ENCODE peak calls at places on chromosomes 13 and 19, in four cellular contexts. One of them, this sample, is unnamed.

GRCh38 chr19:13869324-13869723 is 7.6 kb upstream of the NANOS3 start:
- DNase-seq in IMR-90: no peak
- DNase-seq in neural progenitor cell: no peak
- DNase-seq in hepatocyte: no peak
- DNase-seq in this sample: no peak

GRCh38 chr13:29923554-29924481 is 73.4 kb upstream of the UBL3 start:
- DNase-seq in hepatocyte: peak
- DNase-seq in IMR-90: peak
- DNase-seq in neural progenitor cell: peak
- DNase-seq in this sample: peak

GRCh38 chr13:23549724-23550123 is 20.5 kb upstream of the TNFRSF19 start:
- DNase-seq in neural progenitor cell: no peak
- DNase-seq in hepatocyte: no peak
- DNase-seq in IMR-90: no peak
- DNase-seq in this sample: no peak

GRCh38 chr13:89113744-89114143 is 1442.6 kb downstream of the SLITRK5 start:
- DNase-seq in IMR-90: no peak
- DNase-seq in neural progenitor cell: peak
- DNase-seq in hepatocyte: no peak
- DNase-seq in this sample: no peak

GRCh38 chr13:76762731-76763130 is 123.5 kb downstream of the KCTD12 start:
- DNase-seq in IMR-90: no peak
- DNase-seq in hepatocyte: no peak
- DNase-seq in neural progenitor cell: no peak
- DNase-seq in this sample: no peak

GRCh38 chr19:21451187-21451586 is 54.2 kb upstream of the ZNF429 start:
- DNase-seq in hepatocyte: no peak
- DNase-seq in neural progenitor cell: no peak
- DNase-seq in IMR-90: no peak
- DNase-seq in this sample: no peak

GRCh38 chr13:102441085-102441484 is 39.2 kb upstream of the FGF14 start:
- DNase-seq in IMR-90: no peak
- DNase-seq in neural progenitor cell: no peak
- DNase-seq in hepatocyte: no peak
- DNase-seq in this sample: no peak

GRCh38 chr19:32852216-32852615 is 17.4 kb downstream of the SLC7A9 start:
- DNase-seq in neural progenitor cell: no peak
- DNase-seq in IMR-90: no peak
- DNase-seq in hepatocyte: no peak
- DNase-seq in this sample: no peak

GRCh38 chr13:99800004-99800403 is 171.6 kb downstream of the ZIC5 start:
- DNase-seq in IMR-90: no peak
- DNase-seq in neural progenitor cell: no peak
- DNase-seq in hepatocyte: no peak
- DNase-seq in this sample: no peak

GRCh38 chr19:661427-662196 is 1.4 kb downstream of the RNF126 start:
- DNase-seq in IMR-90: no peak
- DNase-seq in hepatocyte: peak
- DNase-seq in neural progenitor cell: no peak
- DNase-seq in this sample: no peak

GRCh38 chr19:55080121-55080914 is 4.6 kb downstream of the EPS8L1 start:
- DNase-seq in IMR-90: peak
- DNase-seq in hepatocyte: peak
- DNase-seq in neural progenitor cell: peak
- DNase-seq in this sample: peak
- H3K4me2 ChIP-seq in IMR-90: peak
- H3K4me2 ChIP-seq in hepatocyte: peak
- H3K4me2 ChIP-seq in neural progenitor cell: peak
- H3K4me2 ChIP-seq in this sample: peak

DNA sequence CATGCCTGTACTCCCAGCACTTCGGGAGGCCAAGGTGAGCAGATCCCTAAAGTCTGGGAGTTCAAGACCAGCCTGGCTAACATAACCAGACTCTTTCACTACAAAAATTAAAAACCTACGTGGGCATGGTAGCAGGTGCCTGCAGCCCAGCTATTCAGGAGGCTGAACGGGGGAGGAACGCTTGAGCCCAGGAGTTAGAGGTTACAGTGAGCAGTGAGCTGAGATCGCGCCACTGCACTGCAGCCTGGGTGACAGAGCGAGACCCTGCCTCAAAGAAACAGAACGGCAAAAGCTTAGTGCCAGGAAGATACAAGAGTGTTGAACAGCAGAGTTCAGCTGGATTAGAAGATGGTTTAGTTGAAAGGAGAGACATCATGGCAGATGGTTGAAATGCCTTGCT is 24.1 kb upstream of the RNF113B start:
- DNase-seq in hepatocyte: no peak
- DNase-seq in neural progenitor cell: no peak
- DNase-seq in IMR-90: no peak
- DNase-seq in this sample: no peak
- H3K4me3 ChIP-seq in hepatocyte: no peak
- H3K4me3 ChIP-seq in neural progenitor cell: no peak
- H3K4me3 ChIP-seq in IMR-90: no peak
- H3K4me3 ChIP-seq in this sample: no peak

DNA sequence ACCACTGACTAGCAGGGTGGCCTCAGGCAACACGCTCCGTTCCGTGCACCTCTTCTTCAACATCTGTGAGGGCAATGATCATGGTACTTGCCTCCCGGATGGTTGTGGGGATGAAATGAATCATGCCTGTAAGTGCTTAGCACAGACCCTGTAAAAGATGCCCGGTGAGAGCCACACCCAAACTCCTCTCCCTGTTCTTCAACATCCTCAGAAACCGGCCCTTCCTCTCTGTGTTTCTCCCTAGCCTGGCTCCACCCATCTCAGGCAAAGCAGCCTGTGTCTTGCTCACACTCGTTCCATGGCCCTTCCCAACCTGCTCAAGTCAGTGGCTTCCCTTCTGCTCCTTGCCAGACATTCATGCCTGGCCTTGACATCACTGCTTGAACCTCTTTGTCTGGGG is 5.8 kb upstream of the DMKN start:
- DNase-seq in hepatocyte: peak
- DNase-seq in neural progenitor cell: no peak
- DNase-seq in IMR-90: peak
- DNase-seq in this sample: peak
- H3K4me2 ChIP-seq in hepatocyte: no peak
- H3K4me2 ChIP-seq in neural progenitor cell: no peak
- H3K4me2 ChIP-seq in IMR-90: no peak
- H3K4me2 ChIP-seq in this sample: no peak

GRCh38 chr13:79389031-79389430 is 17.0 kb downstream of the RBM26 start:
- DNase-seq in IMR-90: no peak
- DNase-seq in neural progenitor cell: no peak
- DNase-seq in hepatocyte: no peak
- DNase-seq in this sample: no peak

GRCh38 chr13:79392882-79393563 is 13.0 kb downstream of the RBM26 start:
- DNase-seq in IMR-90: peak
- DNase-seq in hepatocyte: no peak
- DNase-seq in neural progenitor cell: no peak
- DNase-seq in this sample: peak

GRCh38 chr13:79395881-79396280 is 10.2 kb downstream of the RBM26 start:
- DNase-seq in IMR-90: no peak
- DNase-seq in hepatocyte: no peak
- DNase-seq in neural progenitor cell: no peak
- DNase-seq in this sample: no peak

GRCh38 chr13:79398169-79398568 is 7.9 kb downstream of the RBM26 start:
- DNase-seq in hepatocyte: no peak
- DNase-seq in neural progenitor cell: no peak
- DNase-seq in IMR-90: no peak
- DNase-seq in this sample: no peak

DNA sequence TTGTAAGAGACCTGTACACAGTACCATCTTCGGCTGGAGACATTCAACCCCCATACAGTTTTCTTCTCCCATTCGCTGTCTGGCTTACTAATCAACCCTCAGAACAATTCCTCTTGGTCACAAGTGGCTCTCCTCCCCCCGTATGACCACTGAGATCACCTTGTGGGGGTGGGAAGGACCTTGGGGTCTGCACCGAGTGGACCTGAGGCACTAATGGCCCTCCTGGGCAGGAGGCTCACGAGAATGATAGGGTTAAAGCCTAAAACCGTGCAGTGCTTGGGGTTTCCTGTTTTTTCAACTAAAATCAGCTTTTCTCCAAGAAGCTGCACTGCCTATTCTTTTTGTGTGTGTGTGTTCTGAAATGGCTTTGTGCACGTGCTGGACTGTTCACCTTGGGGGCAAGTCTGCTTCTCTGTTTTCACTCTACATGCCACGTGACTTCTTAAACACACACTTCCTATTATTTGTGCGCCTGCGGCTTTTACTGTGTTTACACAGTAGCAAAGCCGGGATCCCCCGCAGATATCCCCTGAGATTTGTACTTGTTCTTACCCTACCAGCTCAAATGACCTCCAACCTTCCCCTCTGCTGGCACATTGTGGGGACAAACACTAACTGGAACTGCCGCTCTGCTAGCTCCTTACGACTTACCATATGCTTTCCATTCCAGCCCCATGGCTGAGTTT is 12.3 kb downstream of the RBM26 start:
- DNase-seq in hepatocyte: peak
- DNase-seq in IMR-90: no peak
- DNase-seq in neural progenitor cell: no peak
- DNase-seq in this sample: no peak
- H3K4me3 ChIP-seq in hepatocyte: no peak
- H3K4me3 ChIP-seq in IMR-90: no peak
- H3K4me3 ChIP-seq in neural progenitor cell: no peak
- H3K4me3 ChIP-seq in this sample: no peak

GRCh38 chr13:48571121-48571901 is 38.4 kb upstream of the RCBTB2 start:
- DNase-seq in hepatocyte: peak
- DNase-seq in neural progenitor cell: no peak
- DNase-seq in IMR-90: peak
- DNase-seq in this sample: peak

GRCh38 chr13:48564046-48564445 is 31.2 kb upstream of the RCBTB2 start:
- DNase-seq in IMR-90: peak
- DNase-seq in hepatocyte: no peak
- DNase-seq in neural progenitor cell: no peak
- DNase-seq in this sample: no peak

GRCh38 chr13:48563611-48564010 is 30.7 kb upstream of the RCBTB2 start:
- DNase-seq in hepatocyte: no peak
- DNase-seq in IMR-90: no peak
- DNase-seq in neural progenitor cell: no peak
- DNase-seq in this sample: no peak

GRCh38 chr13:48570225-48570828 is 37.4 kb upstream of the RCBTB2 start:
- DNase-seq in IMR-90: no peak
- DNase-seq in neural progenitor cell: no peak
- DNase-seq in hepatocyte: no peak
- DNase-seq in this sample: no peak

GRCh38 chr13:48567521-48568331 is 34.8 kb upstream of the RCBTB2 start:
- DNase-seq in IMR-90: no peak
- DNase-seq in neural progenitor cell: no peak
- DNase-seq in hepatocyte: peak
- DNase-seq in this sample: no peak
- H3K4me2 ChIP-seq in IMR-90: peak
- H3K4me2 ChIP-seq in neural progenitor cell: no peak
- H3K4me2 ChIP-seq in hepatocyte: peak
- H3K4me2 ChIP-seq in this sample: peak

DNA sequence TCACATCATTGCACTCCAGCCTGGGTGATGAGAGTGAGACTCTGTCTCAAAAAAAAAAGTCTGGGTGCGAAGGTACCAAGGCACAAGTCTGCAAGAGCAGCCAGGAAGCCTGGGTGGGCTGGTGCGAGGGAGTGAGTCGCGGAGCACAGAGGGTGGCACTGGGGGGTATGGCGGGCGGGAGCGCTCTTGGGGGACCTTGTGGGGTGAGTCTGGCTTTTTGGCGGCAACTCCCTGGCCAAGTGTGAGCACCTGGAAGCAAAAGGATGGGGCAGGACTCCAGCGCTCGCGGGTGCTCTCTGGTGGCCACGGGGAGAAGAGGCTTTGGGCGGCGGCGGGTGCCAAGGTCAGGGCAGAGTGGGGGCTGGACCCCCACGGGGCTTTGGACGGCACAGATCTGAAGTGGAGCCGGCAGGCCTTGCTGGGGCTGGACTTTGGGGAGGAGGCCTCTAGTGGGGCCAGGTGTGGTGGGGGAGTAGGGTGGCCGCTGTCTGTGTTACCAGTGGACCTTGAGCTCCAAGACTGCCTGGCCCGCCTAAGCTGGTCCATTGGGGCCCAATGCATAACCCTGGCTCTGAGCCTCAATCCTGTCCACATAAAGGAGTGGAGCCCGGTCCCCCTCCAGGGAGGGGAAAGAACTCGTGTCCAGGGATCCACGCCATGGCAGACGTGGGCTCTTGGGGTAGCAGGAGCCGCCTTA is 1.6 kb downstream of the P2RY11 start:
- DNase-seq in IMR-90: no peak
- DNase-seq in hepatocyte: peak
- DNase-seq in neural progenitor cell: peak
- DNase-seq in this sample: no peak
- H3K4me3 ChIP-seq in IMR-90: no peak
- H3K4me3 ChIP-seq in hepatocyte: no peak
- H3K4me3 ChIP-seq in neural progenitor cell: no peak
- H3K4me3 ChIP-seq in this sample: no peak

GRCh38 chr13:95605426-95606125 is 38.9 kb downstream of the DZIP1 start:
- DNase-seq in IMR-90: no peak
- DNase-seq in hepatocyte: no peak
- DNase-seq in neural progenitor cell: no peak
- DNase-seq in this sample: no peak

GRCh38 chr13:95603887-95604533 is 40.5 kb downstream of the DZIP1 start:
- DNase-seq in IMR-90: no peak
- DNase-seq in hepatocyte: peak
- DNase-seq in neural progenitor cell: no peak
- DNase-seq in this sample: peak

GRCh38 chr13:95607363-95607762 is 37.1 kb downstream of the DZIP1 start:
- DNase-seq in IMR-90: peak
- DNase-seq in hepatocyte: no peak
- DNase-seq in neural progenitor cell: no peak
- DNase-seq in this sample: peak

GRCh38 chr13:95604534-95604915 is 40.0 kb downstream of the DZIP1 start:
- DNase-seq in neural progenitor cell: no peak
- DNase-seq in IMR-90: peak
- DNase-seq in hepatocyte: no peak
- DNase-seq in this sample: peak

GRCh38 chr13:95608640-95609280 is 35.7 kb downstream of the DZIP1 start:
- DNase-seq in hepatocyte: no peak
- DNase-seq in IMR-90: no peak
- DNase-seq in neural progenitor cell: no peak
- DNase-seq in this sample: no peak
- H3K4me2 ChIP-seq in hepatocyte: no peak
- H3K4me2 ChIP-seq in IMR-90: no peak
- H3K4me2 ChIP-seq in neural progenitor cell: no peak
- H3K4me2 ChIP-seq in this sample: no peak